ENCODE peak calls at places on chromosomes 16 and 17, in five cellular contexts. I, Z, Q, D and A are unnamed samples.

GRCh38 chr17:82918508-82918907 is 78.7 kb upstream of the ZNF750 start:
- DNase-seq in Z (no peak), Q (no peak), I (no peak), D (no peak), A (no peak)

GRCh38 chr17:59372138-59372751 is 40.8 kb downstream of the YPEL2 start:
- DNase-seq in I (no peak), Z (peak), Q (no peak), D (no peak), A (peak)

GRCh38 chr17:83150369-83151055 is 71.1 kb downstream of the METRNL start:
- DNase-seq in D (no peak), Q (no peak), Z (no peak), I (no peak), A (no peak)

GRCh38 chr16:396605-397004 is 394 bp upstream of the NME4 start:
- DNase-seq in Z (no peak), Q (peak), I (peak), D (no peak), A (no peak)

GRCh38 chr17:81837641-81838040 is 2.8 kb upstream of the PPP1R27 start:
- DNase-seq in Z (no peak), Q (no peak), D (no peak), I (no peak), A (no peak)

GRCh38 chr17:47818002-47818695 is 3.4 kb downstream of the OSBPL7 start:
- DNase-seq in Q (no peak), D (no peak), I (peak), Z (no peak), A (no peak)

GRCh38 chr17:76772842-76773521 is 35.1 kb downstream of the MFSD11 start:
- DNase-seq in Z (no peak), Q (no peak), D (peak), I (no peak), A (no peak)

GRCh38 chr16:57720142-57720575 is 15.4 kb upstream of the KATNB1 start:
- DNase-seq in Q (peak), D (peak), Z (peak), I (peak), A (peak)

GRCh38 chr16:84810518-84811273 is 9.1 kb upstream of the CRISPLD2 start:
- DNase-seq in Z (no peak), Q (no peak), D (no peak), I (no peak), A (no peak)